ENCODE peak calls at places on chromosomes 2 and 18, in four cellular contexts. One of them, this sample, is unnamed.
A peak's percentile ranks its signal among the peaks of the same experiment; 100 is the strongest.

GRCh38 chr2:24893934-24894333 is 26.1 kb downstream of the ADCY3 start:
- DNase-seq in IMR-90: peak; percentile 83
- DNase-seq in H1: no peak
- DNase-seq in H9: no peak
- DNase-seq in this sample: no peak

GRCh38 chr2:199455533-199456382 is 2.0 kb downstream of the SATB2 start:
- DNase-seq in IMR-90: peak; percentile 31
- DNase-seq in H1: peak; percentile 78
- DNase-seq in H9: peak; percentile 81
- DNase-seq in this sample: peak; percentile 87

GRCh38 chr2:230319211-230319862 is 7.7 kb upstream of the SP140L start:
- DNase-seq in IMR-90: no peak
- DNase-seq in H1: no peak
- DNase-seq in H9: no peak
- DNase-seq in this sample: no peak

GRCh38 chr18:12639990-12640880 is 17.7 kb downstream of the SPIRE1 start:
- DNase-seq in IMR-90: peak; percentile 87
- DNase-seq in H1: no peak
- DNase-seq in H9: no peak
- DNase-seq in this sample: peak; percentile 43

GRCh38 chr2:240403358-240404104 is 31.9 kb upstream of the GPC1 start:
- DNase-seq in IMR-90: no peak
- DNase-seq in H1: peak; percentile 29
- DNase-seq in H9: peak; percentile 12
- DNase-seq in this sample: no peak

GRCh38 chr2:203083328-203083727 is 68.7 kb downstream of the NBEAL1 start:
- DNase-seq in IMR-90: no peak
- DNase-seq in H1: no peak
- DNase-seq in H9: no peak
- DNase-seq in this sample: no peak

GRCh38 chr2:172021074-172021931 is 21.6 kb downstream of the METAP1D start:
- DNase-seq in IMR-90: peak; percentile 16
- DNase-seq in H1: no peak
- DNase-seq in H9: peak; percentile 47
- DNase-seq in this sample: peak; percentile 56

GRCh38 chr2:152613235-152613634 is 104.0 kb downstream of the PRPF40A start:
- DNase-seq in IMR-90: peak; percentile 41
- DNase-seq in H1: no peak
- DNase-seq in H9: no peak
- DNase-seq in this sample: no peak

GRCh38 chr18:31680836-31681568 is 3.4 kb downstream of the B4GALT6 start:
- DNase-seq in IMR-90: no peak
- DNase-seq in H1: no peak
- DNase-seq in H9: no peak
- DNase-seq in this sample: peak; percentile 38

GRCh38 chr2:12738112-12738485 is 21.4 kb downstream of the TRIB2 start:
- DNase-seq in IMR-90: peak; percentile 59
- DNase-seq in H1: no peak
- DNase-seq in H9: no peak
- DNase-seq in this sample: no peak

GRCh38 chr2:217286833-217287232 is 427.0 kb upstream of the TNP1 start:
- DNase-seq in IMR-90: peak; percentile 93
- DNase-seq in H1: no peak
- DNase-seq in H9: no peak
- DNase-seq in this sample: no peak

GRCh38 chr2:33033524-33034150 is 86.9 kb downstream of the LTBP1 start:
- DNase-seq in IMR-90: peak; percentile 66
- DNase-seq in H1: no peak
- DNase-seq in H9: no peak
- DNase-seq in this sample: peak; percentile 61

GRCh38 chr2:241048149-241048948 is 49.9 kb downstream of the SNED1 start:
- DNase-seq in IMR-90: no peak
- DNase-seq in H1: no peak
- DNase-seq in H9: no peak
- DNase-seq in this sample: no peak

GRCh38 chr2:188746727-188747126 is 227.4 kb upstream of the COL3A1 start:
- DNase-seq in IMR-90: peak; percentile 52
- DNase-seq in H1: no peak
- DNase-seq in H9: no peak
- DNase-seq in this sample: no peak

GRCh38 chr18:47528343-47528742 is 276.9 kb upstream of the SKOR2 start:
- DNase-seq in IMR-90: no peak
- DNase-seq in H1: no peak
- DNase-seq in H9: no peak
- DNase-seq in this sample: no peak

GRCh38 chr18:57839942-57840381 is 36.8 kb upstream of the ATP8B1 start:
- DNase-seq in IMR-90: peak; percentile 92
- DNase-seq in H1: no peak
- DNase-seq in H9: no peak
- DNase-seq in this sample: no peak
- H3K56ac ChIP-seq in IMR-90: peak overlapping the region; percentile 66
- H3K56ac ChIP-seq in H1: no peak overlapping the region
- H3K56ac ChIP-seq in H9: no peak overlapping the region
- H3K56ac ChIP-seq in this sample: no peak overlapping the region

GRCh38 chr2:64650722-64651338 is 2.9 kb downstream of the SERTAD2 start:
- DNase-seq in IMR-90: no peak
- DNase-seq in H1: no peak
- DNase-seq in H9: no peak
- DNase-seq in this sample: no peak
- H3K9ac ChIP-seq in IMR-90: no peak overlapping the region
- H3K9ac ChIP-seq in H1: no peak overlapping the region
- H3K9ac ChIP-seq in H9: no peak overlapping the region
- H3K9ac ChIP-seq in this sample: no peak overlapping the region

GRCh38 chr2:228283491-228284171 is 102.1 kb upstream of the SPHKAP start:
- DNase-seq in IMR-90: no peak
- DNase-seq in H1: no peak
- DNase-seq in H9: no peak
- DNase-seq in this sample: no peak
- H3K56ac ChIP-seq in IMR-90: no peak overlapping the region
- H3K56ac ChIP-seq in H1: no peak overlapping the region
- H3K56ac ChIP-seq in H9: no peak overlapping the region
- H3K56ac ChIP-seq in this sample: no peak overlapping the region

GRCh38 chr2:174623106-174623680 is 25.6 kb upstream of the WIPF1 start:
- DNase-seq in IMR-90: no peak
- DNase-seq in H1: no peak
- DNase-seq in H9: no peak
- DNase-seq in this sample: no peak
- H3K9ac ChIP-seq in IMR-90: no peak overlapping the region
- H3K9ac ChIP-seq in H1: no peak overlapping the region
- H3K9ac ChIP-seq in H9: no peak overlapping the region
- H3K9ac ChIP-seq in this sample: no peak overlapping the region

GRCh38 chr2:7428444-7429204 is 511.4 kb downstream of the RNF144A start:
- DNase-seq in IMR-90: no peak
- DNase-seq in H1: no peak
- DNase-seq in H9: no peak
- DNase-seq in this sample: no peak

GRCh38 chr2:7430869-7431641 is 513.8 kb downstream of the RNF144A start:
- DNase-seq in IMR-90: no peak
- DNase-seq in H1: peak; percentile 83
- DNase-seq in H9: peak; percentile 95
- DNase-seq in this sample: peak; percentile 88

GRCh38 chr2:7429733-7430132 is 512.5 kb downstream of the RNF144A start:
- DNase-seq in IMR-90: no peak
- DNase-seq in H1: no peak
- DNase-seq in H9: no peak
- DNase-seq in this sample: peak; percentile 37

GRCh38 chr2:7432426-7432825 is 515.2 kb downstream of the RNF144A start:
- DNase-seq in IMR-90: no peak
- DNase-seq in H1: no peak
- DNase-seq in H9: no peak
- DNase-seq in this sample: no peak

DNA sequence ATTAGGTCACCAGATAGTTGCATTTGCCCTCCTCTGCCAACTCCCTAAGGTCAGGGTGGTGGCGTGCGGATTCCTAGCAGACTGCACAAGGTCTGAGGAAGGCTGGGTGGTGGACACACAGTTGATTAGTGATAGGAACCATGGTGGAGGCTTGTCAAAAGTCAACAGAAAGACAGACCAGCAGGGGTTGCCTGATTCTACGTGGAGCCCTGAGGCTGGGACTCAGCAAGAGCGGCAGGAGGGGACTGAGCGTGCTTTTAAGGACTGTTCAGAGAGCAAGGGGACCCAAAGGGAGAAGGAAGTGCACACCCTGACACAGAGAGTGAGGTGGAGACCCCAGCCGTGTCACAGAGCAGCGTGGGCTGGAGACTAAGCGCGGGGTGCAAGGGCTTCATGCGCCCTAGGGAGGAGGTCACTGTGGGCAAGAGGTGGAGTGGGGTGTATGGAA is 513.2 kb downstream of the RNF144A start:
- DNase-seq in IMR-90: no peak
- DNase-seq in H1: peak; percentile 53
- DNase-seq in H9: no peak
- DNase-seq in this sample: peak; percentile 53
- H3K56ac ChIP-seq in IMR-90: no peak overlapping the region
- H3K56ac ChIP-seq in H1: peak overlapping the region; percentile 91
- H3K56ac ChIP-seq in H9: no peak overlapping the region
- H3K56ac ChIP-seq in this sample: peak overlapping the region; percentile 74

This sample was measured in mesendoderm.